ENCODE peak calls at places on chromosomes 13 and 19, in six cellular contexts. One of them, this sample, is unnamed.

GRCh38 chr19:16301999-16302694 is 22.5 kb upstream of the KLF2 start:
- DNase-seq in stimulated activated CD8-positive, alpha-beta memory T cell treated with anti-CD3 and anti-CD28 coated beads, Interleukin-7, amount 100 ng/mL, for 1 hour: no peak
- DNase-seq in coronary artery: no peak
- DNase-seq in naive thymus-derived CD4-positive, alpha-beta T cell: no peak
- DNase-seq in heart right ventricle: no peak
- DNase-seq in HS-27A: no peak
- DNase-seq in this sample: no peak

GRCh38 chr13:94073006-94073744 is 406.3 kb downstream of the DCT start:
- DNase-seq in stimulated activated CD8-positive, alpha-beta memory T cell treated with anti-CD3 and anti-CD28 coated beads, Interleukin-7, amount 100 ng/mL, for 1 hour: no peak
- DNase-seq in coronary artery: no peak
- DNase-seq in naive thymus-derived CD4-positive, alpha-beta T cell: no peak
- DNase-seq in heart right ventricle: no peak
- DNase-seq in HS-27A: no peak
- DNase-seq in this sample: no peak

GRCh38 chr13:49972709-49973108 is 24.1 kb upstream of the TRIM13 start:
- DNase-seq in stimulated activated CD8-positive, alpha-beta memory T cell treated with anti-CD3 and anti-CD28 coated beads, Interleukin-7, amount 100 ng/mL, for 1 hour: no peak
- DNase-seq in coronary artery: no peak
- DNase-seq in naive thymus-derived CD4-positive, alpha-beta T cell: no peak
- DNase-seq in heart right ventricle: no peak
- DNase-seq in HS-27A: no peak
- DNase-seq in this sample: no peak

GRCh38 chr19:51387924-51388389 is at the start of gene LIM2:
- DNase-seq in stimulated activated CD8-positive, alpha-beta memory T cell treated with anti-CD3 and anti-CD28 coated beads, Interleukin-7, amount 100 ng/mL, for 1 hour: no peak
- DNase-seq in coronary artery: no peak
- DNase-seq in naive thymus-derived CD4-positive, alpha-beta T cell: no peak
- DNase-seq in heart right ventricle: no peak
- DNase-seq in HS-27A: no peak
- DNase-seq in this sample: no peak

GRCh38 chr13:111650626-111651025 is 330.2 kb downstream of the TEX29 start:
- DNase-seq in stimulated activated CD8-positive, alpha-beta memory T cell treated with anti-CD3 and anti-CD28 coated beads, Interleukin-7, amount 100 ng/mL, for 1 hour: no peak
- DNase-seq in coronary artery: peak
- DNase-seq in naive thymus-derived CD4-positive, alpha-beta T cell: no peak
- DNase-seq in heart right ventricle: no peak
- DNase-seq in HS-27A: no peak
- DNase-seq in this sample: no peak

GRCh38 chr13:105965910-105966309 is 569.6 kb downstream of the EFNB2 start:
- DNase-seq in stimulated activated CD8-positive, alpha-beta memory T cell treated with anti-CD3 and anti-CD28 coated beads, Interleukin-7, amount 100 ng/mL, for 1 hour: no peak
- DNase-seq in coronary artery: no peak
- DNase-seq in naive thymus-derived CD4-positive, alpha-beta T cell: no peak
- DNase-seq in heart right ventricle: no peak
- DNase-seq in HS-27A: no peak
- DNase-seq in this sample: no peak

GRCh38 chr13:19633340-19634128 is at the start of gene MPHOSPH8:
- DNase-seq in stimulated activated CD8-positive, alpha-beta memory T cell treated with anti-CD3 and anti-CD28 coated beads, Interleukin-7, amount 100 ng/mL, for 1 hour: peak
- DNase-seq in coronary artery: peak
- DNase-seq in naive thymus-derived CD4-positive, alpha-beta T cell: peak
- DNase-seq in heart right ventricle: peak
- DNase-seq in HS-27A: peak
- DNase-seq in this sample: peak

GRCh38 chr13:100520936-100521765 is 67.4 kb downstream of the GGACT start:
- DNase-seq in stimulated activated CD8-positive, alpha-beta memory T cell treated with anti-CD3 and anti-CD28 coated beads, Interleukin-7, amount 100 ng/mL, for 1 hour: no peak
- DNase-seq in coronary artery: no peak
- DNase-seq in naive thymus-derived CD4-positive, alpha-beta T cell: no peak
- DNase-seq in heart right ventricle: no peak
- DNase-seq in HS-27A: no peak
- DNase-seq in this sample: no peak

GRCh38 chr19:33818426-33818825 is 21.8 kb downstream of the KCTD15 start:
- DNase-seq in stimulated activated CD8-positive, alpha-beta memory T cell treated with anti-CD3 and anti-CD28 coated beads, Interleukin-7, amount 100 ng/mL, for 1 hour: no peak
- DNase-seq in coronary artery: no peak
- DNase-seq in naive thymus-derived CD4-positive, alpha-beta T cell: no peak
- DNase-seq in heart right ventricle: no peak
- DNase-seq in HS-27A: no peak
- DNase-seq in this sample: no peak

GRCh38 chr19:32691952-32692726 is 518 bp downstream of the NUDT19 start:
- DNase-seq in stimulated activated CD8-positive, alpha-beta memory T cell treated with anti-CD3 and anti-CD28 coated beads, Interleukin-7, amount 100 ng/mL, for 1 hour: no peak
- DNase-seq in coronary artery: peak
- DNase-seq in naive thymus-derived CD4-positive, alpha-beta T cell: peak
- DNase-seq in heart right ventricle: peak
- DNase-seq in HS-27A: no peak
- DNase-seq in this sample: peak

GRCh38 chr19:13091400-13092161 is 11.1 kb downstream of the LYL1 start:
- DNase-seq in stimulated activated CD8-positive, alpha-beta memory T cell treated with anti-CD3 and anti-CD28 coated beads, Interleukin-7, amount 100 ng/mL, for 1 hour: no peak
- DNase-seq in coronary artery: peak
- DNase-seq in naive thymus-derived CD4-positive, alpha-beta T cell: no peak
- DNase-seq in heart right ventricle: peak
- DNase-seq in HS-27A: no peak
- DNase-seq in this sample: no peak

GRCh38 chr19:45587873-45588272 is 3.3 kb upstream of the OPA3 start:
- DNase-seq in stimulated activated CD8-positive, alpha-beta memory T cell treated with anti-CD3 and anti-CD28 coated beads, Interleukin-7, amount 100 ng/mL, for 1 hour: no peak
- DNase-seq in coronary artery: no peak
- DNase-seq in naive thymus-derived CD4-positive, alpha-beta T cell: no peak
- DNase-seq in heart right ventricle: no peak
- DNase-seq in HS-27A: no peak
- DNase-seq in this sample: no peak

GRCh38 chr13:102012299-102013293 is 389.3 kb downstream of the FGF14 start:
- DNase-seq in stimulated activated CD8-positive, alpha-beta memory T cell treated with anti-CD3 and anti-CD28 coated beads, Interleukin-7, amount 100 ng/mL, for 1 hour: no peak
- DNase-seq in coronary artery: no peak
- DNase-seq in naive thymus-derived CD4-positive, alpha-beta T cell: no peak
- DNase-seq in heart right ventricle: peak
- DNase-seq in HS-27A: no peak
- DNase-seq in this sample: no peak

GRCh38 chr19:2150794-2151338 is 500 bp downstream of the AP3D1 start:
- DNase-seq in stimulated activated CD8-positive, alpha-beta memory T cell treated with anti-CD3 and anti-CD28 coated beads, Interleukin-7, amount 100 ng/mL, for 1 hour: no peak
- DNase-seq in coronary artery: no peak
- DNase-seq in naive thymus-derived CD4-positive, alpha-beta T cell: peak
- DNase-seq in heart right ventricle: no peak
- DNase-seq in HS-27A: no peak
- DNase-seq in this sample: peak

GRCh38 chr19:9130965-9131364 is 4.2 kb upstream of the OR7G3 start:
- DNase-seq in stimulated activated CD8-positive, alpha-beta memory T cell treated with anti-CD3 and anti-CD28 coated beads, Interleukin-7, amount 100 ng/mL, for 1 hour: no peak
- DNase-seq in coronary artery: no peak
- DNase-seq in naive thymus-derived CD4-positive, alpha-beta T cell: no peak
- DNase-seq in heart right ventricle: no peak
- DNase-seq in HS-27A: no peak
- DNase-seq in this sample: no peak

GRCh38 chr19:28519950-28520861 is 692.7 kb downstream of the UQCRFS1 start:
- DNase-seq in stimulated activated CD8-positive, alpha-beta memory T cell treated with anti-CD3 and anti-CD28 coated beads, Interleukin-7, amount 100 ng/mL, for 1 hour: no peak
- DNase-seq in coronary artery: no peak
- DNase-seq in naive thymus-derived CD4-positive, alpha-beta T cell: no peak
- DNase-seq in heart right ventricle: no peak
- DNase-seq in HS-27A: no peak
- DNase-seq in this sample: no peak

GRCh38 chr13:33213024-33213795 is 72.3 kb downstream of the STARD13 start:
- DNase-seq in stimulated activated CD8-positive, alpha-beta memory T cell treated with anti-CD3 and anti-CD28 coated beads, Interleukin-7, amount 100 ng/mL, for 1 hour: no peak
- DNase-seq in coronary artery: no peak
- DNase-seq in naive thymus-derived CD4-positive, alpha-beta T cell: no peak
- DNase-seq in heart right ventricle: no peak
- DNase-seq in HS-27A: no peak
- DNase-seq in this sample: no peak

GRCh38 chr13:102904408-102904862 is 58.6 kb downstream of the ERCC5 start:
- DNase-seq in stimulated activated CD8-positive, alpha-beta memory T cell treated with anti-CD3 and anti-CD28 coated beads, Interleukin-7, amount 100 ng/mL, for 1 hour: no peak
- DNase-seq in coronary artery: no peak
- DNase-seq in naive thymus-derived CD4-positive, alpha-beta T cell: no peak
- DNase-seq in heart right ventricle: no peak
- DNase-seq in HS-27A: no peak
- DNase-seq in this sample: no peak

GRCh38 chr19:42075364-42075615 is 676 bp upstream of the ZNF574 start:
- DNase-seq in stimulated activated CD8-positive, alpha-beta memory T cell treated with anti-CD3 and anti-CD28 coated beads, Interleukin-7, amount 100 ng/mL, for 1 hour: no peak
- DNase-seq in coronary artery: no peak
- DNase-seq in naive thymus-derived CD4-positive, alpha-beta T cell: no peak
- DNase-seq in heart right ventricle: no peak
- DNase-seq in HS-27A: no peak
- DNase-seq in this sample: no peak

GRCh38 chr13:106548064-106548696 is 12.7 kb upstream of the EFNB2 start:
- DNase-seq in stimulated activated CD8-positive, alpha-beta memory T cell treated with anti-CD3 and anti-CD28 coated beads, Interleukin-7, amount 100 ng/mL, for 1 hour: no peak
- DNase-seq in coronary artery: no peak
- DNase-seq in naive thymus-derived CD4-positive, alpha-beta T cell: no peak
- DNase-seq in heart right ventricle: no peak
- DNase-seq in HS-27A: no peak
- DNase-seq in this sample: no peak

GRCh38 chr13:87677334-87678234 is 6.4 kb downstream of the SLITRK5 start:
- DNase-seq in stimulated activated CD8-positive, alpha-beta memory T cell treated with anti-CD3 and anti-CD28 coated beads, Interleukin-7, amount 100 ng/mL, for 1 hour: no peak
- DNase-seq in coronary artery: peak
- DNase-seq in naive thymus-derived CD4-positive, alpha-beta T cell: no peak
- DNase-seq in heart right ventricle: no peak
- DNase-seq in HS-27A: no peak
- DNase-seq in this sample: no peak

This sample was measured in T-helper 9 cell.